ENCODE peak calls at places on chromosome 15, in four cellular contexts. H is K562, Y is HCT116, Z is HepG2. N is an unnamed sample. For H3K9me3 and H3K4me1, the result is how much of the 10 kb centered on the place peaks cover.

GRCh38 chr15:45117327-45118130 is 3.4 kb downstream of the DUOXA2 start:
- DNase-seq in Z (no peak), H (no peak), Y (no peak), N (no peak)

GRCh38 chr15:29835301-29835700 is 13.0 kb upstream of the TJP1 start:
- DNase-seq in Y (no peak), Z (no peak), H (no peak), N (no peak)

GRCh38 chr15:57914350-57915055 is 151.0 kb downstream of the ALDH1A2 start:
- DNase-seq in Y (no peak), Z (no peak), H (no peak), N (no peak)

GRCh38 chr15:84570164-84570692 is 30.6 kb upstream of the ZSCAN2 start:
- DNase-seq in Y (no peak), H (peak), Z (no peak), N (no peak)

GRCh38 chr15:73575636-73576247 is 57.4 kb downstream of the NPTN start:
- DNase-seq in Z (no peak), H (no peak), Y (no peak), N (no peak)

GRCh38 chr15:68768321-68768720 is 52.4 kb downstream of the ANP32A start:
- DNase-seq in Z (no peak), Y (no peak), H (no peak), N (peak)

GRCh38 chr15:77607111-77607893 is 25.4 kb downstream of the LINGO1 start:
- DNase-seq in H (peak), Z (no peak), Y (no peak), N (no peak)

GRCh38 chr15:33310481-33311311 is at the start of gene RYR3:
- DNase-seq in Y (no peak), H (no peak), Z (no peak), N (no peak)

GRCh38 chr15:77012868-77013267 is 17.9 kb downstream of the PSTPIP1 start:
- DNase-seq in Y (no peak), H (no peak), Z (no peak), N (no peak)

GRCh38 chr15:28123408-28124023 is 24.4 kb upstream of the OCA2 start:
- DNase-seq in Z (peak), Y (peak), H (peak), N (peak)

GRCh38 chr15:61037031-61037430 is 192.1 kb downstream of the RORA start:
- DNase-seq in H (no peak), Y (no peak), Z (no peak), N (no peak)

GRCh38 chr15:84725001-84725491 is 9.1 kb upstream of the SEC11A start:
- DNase-seq in Y (no peak), H (peak), Z (no peak), N (no peak)

GRCh38 chr15:36914962-36915808 is 185.2 kb downstream of the MEIS2 start:
- DNase-seq in Y (no peak), Z (no peak), H (no peak), N (no peak)

GRCh38 chr15:71469393-71469792 is 341.0 kb upstream of the NR2E3 start:
- DNase-seq in H (peak), Y (no peak), Z (no peak), N (no peak)

GRCh38 chr15:38531509-38531908 is 33.1 kb downstream of the RASGRP1 start:
- DNase-seq in Z (no peak), H (no peak), Y (no peak), N (no peak)

GRCh38 chr15:67091073-67091965 is 25.9 kb downstream of the SMAD3 start:
- DNase-seq in Z (no peak), Y (peak), H (peak), N (no peak)

GRCh38 chr15:89067751-89068150 is 20.5 kb upstream of the ABHD2 start:
- DNase-seq in H (no peak), Y (no peak), Z (no peak), N (no peak)

GRCh38 chr15:45121706-45122417 is 7.7 kb downstream of the DUOXA2 start:
- DNase-seq in Z (peak), Y (peak), H (no peak), N (peak)

GRCh38 chr15:92425578-92426225 is 32.0 kb downstream of the ST8SIA2 start:
- DNase-seq in Z (no peak), Y (no peak), H (peak), N (no peak)

GRCh38 chr15:63855735-63856134 is 22.0 kb upstream of the HERC1 start:
- DNase-seq in Y (no peak), Z (no peak), H (no peak), N (no peak)

GRCh38 chr15:29920515-29920914 is 98.2 kb upstream of the TJP1 start:
- DNase-seq in H (no peak), Z (no peak), Y (peak), N (no peak)

GRCh38 chr15:48244923-48245322 is 38.8 kb downstream of the SLC12A1 start:
- DNase-seq in Y (no peak), Z (no peak), H (no peak), N (no peak)

GRCh38 chr15:60523056-60523455 is 44.1 kb upstream of the ICE2 start:
- DNase-seq in Z (no peak), Y (no peak), H (no peak), N (no peak)

GRCh38 chr15:57345584-57345983 is 30.7 kb upstream of the CGNL1 start:
- DNase-seq in Y (no peak), H (no peak), Z (peak), N (no peak)

GRCh38 chr15:41659190-41659589 is 1.0 kb upstream of the MGA start:
- DNase-seq in H (peak), Z (no peak), Y (no peak), N (no peak)

GRCh38 chr15:41659855-41660234 is 360 bp upstream of the MGA start:
- DNase-seq in H (peak), Z (no peak), Y (no peak), N (no peak)

GRCh38 chr15:41661529-41662225 is 1.5 kb downstream of the MGA start:
- DNase-seq in Y (no peak), Z (peak), H (peak), N (peak)

GRCh38 chr15:41661078-41661528 is 898 bp downstream of the MGA start:
- DNase-seq in Z (no peak), H (peak), Y (no peak), N (no peak)

GRCh38 chr15:41660235-41661077 is at the start of gene MGA:
- DNase-seq in H (peak), Y (peak), Z (peak), N (no peak)
- TF ChIP-seq TCF7L2 in H (no peak), Y (no peak), Z (no peak), N (no peak)

GRCh38 chr15:25022233-25022632 is 67.4 kb downstream of the SNRPN start:
- DNase-seq in Y (no peak), H (no peak), Z (no peak), N (no peak)
- H3K9me3 ChIP-seq in Y (under half), H (under half), Z (half or more), N (under half)

GRCh38 chr15:51846066-51846462 is 16.6 kb downstream of the TMOD3 start:
- DNase-seq in Z (no peak), Y (no peak), H (no peak), N (no peak)
- H3K4me1 ChIP-seq in Z (under half), Y (half or more), H (half or more), N (under half)

DNA sequence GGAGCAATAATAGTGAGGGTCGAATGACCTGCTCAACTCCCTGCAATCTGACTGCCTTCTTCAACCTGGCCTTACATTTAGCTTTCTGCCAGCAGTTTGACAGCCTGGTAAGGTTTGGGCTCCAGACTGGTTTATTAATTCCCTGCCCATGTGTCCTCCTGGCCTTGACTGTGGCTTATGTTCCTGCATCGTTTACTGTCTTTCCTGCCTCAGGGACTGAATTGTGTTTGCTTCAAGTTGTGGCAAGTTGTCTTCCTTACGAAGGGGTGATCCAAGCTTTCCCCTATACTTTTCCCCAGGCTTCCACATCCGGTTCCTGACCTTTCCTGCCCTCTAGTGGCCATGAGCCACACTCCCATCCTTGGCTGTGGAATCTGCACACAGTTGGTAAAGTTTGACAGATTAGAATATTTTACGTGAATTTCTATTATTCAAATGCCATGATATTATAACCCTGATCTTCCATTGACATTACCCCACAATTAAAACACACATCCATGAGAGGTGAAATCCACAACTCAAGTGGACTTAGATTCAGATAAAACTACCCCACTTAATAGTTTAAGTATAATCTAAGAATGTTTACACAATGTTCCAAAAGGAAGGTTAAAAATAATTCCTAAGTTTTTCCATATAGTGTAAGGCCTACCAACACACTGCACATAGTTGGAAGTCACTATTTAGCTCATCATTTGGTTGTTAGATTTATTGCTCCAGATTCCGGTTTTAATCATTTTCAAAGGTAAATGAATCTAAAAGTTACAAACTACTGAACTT is 95.7 kb downstream of the NEDD4 start:
- DNase-seq in H (peak), Z (peak), Y (no peak), N (peak)
- TF ChIP-seq TCF7L2 in H (no peak), Z (no peak), Y (no peak), N (no peak)

GRCh38 chr15:86337071-86337470 is 257.4 kb downstream of the AGBL1 start:
- DNase-seq in H (no peak), Z (no peak), Y (no peak), N (no peak)

GRCh38 chr15:86329311-86330013 is 249.8 kb downstream of the AGBL1 start:
- DNase-seq in Y (no peak), Z (no peak), H (no peak), N (no peak)

GRCh38 chr15:86336051-86336788 is 256.5 kb downstream of the AGBL1 start:
- DNase-seq in H (no peak), Z (no peak), Y (no peak), N (no peak)

GRCh38 chr15:86328658-86329057 is 249.0 kb downstream of the AGBL1 start:
- DNase-seq in Z (no peak), Y (no peak), H (no peak), N (no peak)

GRCh38 chr15:86333819-86334218 is 254.1 kb downstream of the AGBL1 start:
- DNase-seq in Z (no peak), H (no peak), Y (no peak), N (no peak)
- H3K9me3 ChIP-seq in Z (half or more), H (under half), Y (under half), N (under half)

GRCh38 chr15:101063891-101064794 is 145.0 kb downstream of the LRRK1 start:
- DNase-seq in H (no peak), Y (no peak), Z (peak), N (no peak)

GRCh38 chr15:101060576-101061551 is 141.7 kb downstream of the LRRK1 start:
- DNase-seq in Y (no peak), Z (no peak), H (no peak), N (no peak)

GRCh38 chr15:101062063-101062462 is 142.9 kb downstream of the LRRK1 start:
- DNase-seq in Y (no peak), Z (no peak), H (no peak), N (no peak)

GRCh38 chr15:101063212-101063611 is 144.1 kb downstream of the LRRK1 start:
- DNase-seq in H (no peak), Z (no peak), Y (no peak), N (no peak)

GRCh38 chr15:101062471-101063171 is 143.5 kb downstream of the LRRK1 start:
- DNase-seq in H (no peak), Z (no peak), Y (no peak), N (no peak)
- H3K4me1 ChIP-seq in H (under half), Z (half or more), Y (under half), N (under half)

DNA sequence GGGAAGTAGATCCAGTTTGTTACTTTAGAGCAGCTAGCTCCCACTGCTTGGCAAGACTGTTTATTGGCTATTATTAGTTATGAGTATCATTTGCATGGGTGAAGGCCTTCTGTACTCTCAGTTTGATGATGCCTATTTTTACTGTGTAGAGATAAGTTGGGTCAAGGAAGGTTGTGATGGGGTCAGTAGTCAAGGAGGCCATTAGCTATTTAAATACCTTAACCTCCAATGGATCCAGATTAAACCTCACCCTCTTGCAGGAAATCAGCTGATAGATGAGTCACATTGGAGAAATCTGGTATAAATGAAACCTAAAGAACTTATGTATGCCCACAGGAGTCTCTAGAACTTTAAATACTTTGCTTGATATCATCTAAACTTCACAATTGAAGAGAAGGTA is 45.0 kb downstream of the THBS1 start:
- DNase-seq in Z (no peak), Y (no peak), H (no peak), N (no peak)
- TF ChIP-seq TCF7L2 in Z (no peak), Y (no peak), H (no peak), N (no peak)

DNA sequence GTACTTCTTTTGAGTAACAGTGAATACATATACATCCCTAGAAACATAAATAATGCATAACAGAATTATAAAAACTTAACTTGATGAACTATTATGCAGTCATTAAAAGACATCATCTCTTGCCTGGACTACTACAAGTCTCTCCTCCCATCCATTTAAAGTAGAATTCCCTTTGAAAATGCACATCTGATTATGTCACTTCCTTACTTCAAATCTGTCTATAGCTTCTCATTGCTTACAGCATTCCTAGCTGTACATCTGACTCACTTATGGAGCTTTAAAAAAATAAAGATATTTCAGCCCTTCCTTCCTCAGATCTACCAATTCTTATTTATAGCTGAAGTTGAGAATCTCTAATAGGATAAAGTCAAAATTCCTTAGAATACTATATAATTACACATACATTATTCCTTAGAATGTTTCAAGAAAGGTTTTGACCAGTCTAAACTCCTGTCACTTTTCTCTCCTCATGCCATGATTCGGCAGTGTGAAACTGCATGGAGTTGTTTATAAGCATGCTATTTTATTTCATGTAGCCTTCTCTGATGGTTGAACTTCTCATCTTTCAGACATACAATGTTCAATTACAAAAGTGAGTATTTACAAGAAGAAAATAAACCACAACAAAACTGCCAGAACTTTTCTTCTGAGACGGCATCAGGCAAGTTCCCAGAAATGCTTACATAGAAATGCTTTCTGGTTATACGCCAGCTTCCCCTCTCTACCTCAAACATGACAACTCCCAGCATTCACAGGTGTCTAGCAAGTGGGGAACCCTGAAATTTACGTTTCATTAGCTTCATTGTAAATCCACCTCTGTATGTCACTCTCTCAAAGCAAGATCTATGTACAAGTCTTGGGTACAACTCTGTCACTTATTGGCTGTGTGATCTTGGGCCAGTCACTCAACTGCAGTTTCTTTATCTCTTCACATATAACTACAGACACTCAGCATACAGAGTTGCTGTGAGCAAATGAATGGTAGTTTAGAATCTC is 42.9 kb downstream of the HDGFL3 start:
- DNase-seq in H (no peak), Z (no peak), Y (no peak), N (no peak)
- H3K9me3 ChIP-seq in H (under half), Z (under half), Y (under half), N (under half)